ENCODE peak calls at places on chromosomes 13 and 19, in six cellular contexts. Q, J, F, E, S and V are unnamed samples.

GRCh38 chr13:98742961-98743360 is 9.5 kb downstream of the SLC15A1 start:
- DNase-seq in Q (no peak), J (no peak), F (no peak), E (no peak), S (no peak), V (no peak)

GRCh38 chr13:97313481-97313880 is 91.3 kb downstream of the MBNL2 start:
- DNase-seq in Q (no peak), J (no peak), F (no peak), E (no peak), S (no peak), V (no peak)

GRCh38 chr13:21232196-21232595 is 55.7 kb downstream of the MRPL57 start:
- DNase-seq in Q (no peak), J (no peak), F (peak), E (no peak), S (no peak), V (no peak)

GRCh38 chr19:18733196-18733647 is 49.7 kb downstream of the CRTC1 start:
- DNase-seq in Q (no peak), J (no peak), F (no peak), E (no peak), S (no peak), V (no peak)

GRCh38 chr19:2223959-2224358 is 12.2 kb downstream of the PLEKHJ1 start:
- DNase-seq in Q (no peak), J (no peak), F (no peak), E (no peak), S (no peak), V (no peak)

GRCh38 chr19:38020331-38020730 is 113.3 kb downstream of the SIPA1L3 start:
- DNase-seq in Q (no peak), J (no peak), F (no peak), E (no peak), S (no peak), V (no peak)

GRCh38 chr19:9586764-9587163 is 2.5 kb upstream of the ZNF121 start:
- DNase-seq in Q (peak), J (peak), F (no peak), E (peak), S (peak), V (peak)

GRCh38 chr13:76791290-76791664 is 94.9 kb downstream of the KCTD12 start:
- DNase-seq in Q (no peak), J (no peak), F (no peak), E (no peak), S (no peak), V (no peak)

GRCh38 chr13:48502601-48503319 is 30.1 kb downstream of the RCBTB2 start:
- DNase-seq in Q (no peak), J (no peak), F (no peak), E (no peak), S (no peak), V (no peak)

GRCh38 chr19:10858204-10858828 is 10.1 kb downstream of the C19orf38 start:
- DNase-seq in Q (no peak), J (peak), F (no peak), E (no peak), S (no peak), V (no peak)

GRCh38 chr13:25286308-25286968 is 850 bp downstream of the MTMR6 start:
- DNase-seq in Q (no peak), J (peak), F (no peak), E (peak), S (no peak), V (peak)

GRCh38 chr19:5717215-5717614 is 2.7 kb downstream of the LONP1 start:
- DNase-seq in Q (no peak), J (no peak), F (no peak), E (no peak), S (no peak), V (no peak)

GRCh38 chr19:17296278-17296677 is 6.9 kb downstream of the ABHD8 start:
- DNase-seq in Q (no peak), J (no peak), F (no peak), E (peak), S (no peak), V (no peak)

GRCh38 chr19:51784922-51785690 is 9.9 kb upstream of the FPR3 start:
- DNase-seq in Q (peak), J (no peak), F (peak), E (peak), S (no peak), V (no peak)

GRCh38 chr19:5665781-5666513 is 14.4 kb downstream of the MICOS13 start:
- DNase-seq in Q (no peak), J (no peak), F (no peak), E (peak), S (no peak), V (no peak)

GRCh38 chr13:26996965-26997752 is 174.5 kb downstream of the USP12 start:
- DNase-seq in Q (no peak), J (no peak), F (no peak), E (no peak), S (no peak), V (no peak)

GRCh38 chr19:14385492-14385891 is 4.2 kb downstream of the ADGRE5 start:
- DNase-seq in Q (no peak), J (no peak), F (no peak), E (no peak), S (no peak), V (no peak)

GRCh38 chr19:18020212-18021067 is 12.5 kb downstream of the ARRDC2 start:
- DNase-seq in Q (no peak), J (no peak), F (no peak), E (peak), S (no peak), V (no peak)

GRCh38 chr19:42529248-42529764 is 1.0 kb upstream of the CEACAM1 start:
- DNase-seq in Q (no peak), J (peak), F (no peak), E (peak), S (peak), V (peak)